ENCODE peak calls at places on chromosomes 5 and 9, in five cellular contexts. K, I, X, F and Q are unnamed samples.

GRCh38 chr5:74262810-74263209 is 377.7 kb downstream of the ENC1 start:
- DNase-seq in K (no peak), I (no peak), X (no peak), F (no peak), Q (no peak)

GRCh38 chr9:131394464-131395026 is 659 bp downstream of the PRRC2B start:
- DNase-seq in K (no peak), I (peak; percentile 59), X (no peak), F (no peak), Q (no peak)

GRCh38 chr5:154406231-154406630 is 39.6 kb upstream of the SAP30L start:
- DNase-seq in K (no peak), I (no peak), X (no peak), F (no peak), Q (no peak)

GRCh38 chr5:65943771-65944170 is 17.4 kb downstream of the ERBIN start:
- DNase-seq in K (no peak), I (no peak), X (no peak), F (no peak), Q (no peak)

GRCh38 chr5:23506329-23507236 is 826 bp upstream of the PRDM9 start:
- DNase-seq in K (peak; percentile 49), I (peak; percentile 66), X (peak; percentile 56), F (no peak), Q (peak; percentile 42)

GRCh38 chr9:15935661-15936315 is 382.9 kb downstream of the CCDC171 start:
- DNase-seq in K (no peak), I (no peak), X (no peak), F (no peak), Q (no peak)

GRCh38 chr9:13386935-13387667 is 107.6 kb upstream of the MPDZ start:
- DNase-seq in K (no peak), I (no peak), X (no peak), F (no peak), Q (no peak)

GRCh38 chr5:34905564-34905963 is 9.7 kb downstream of the RAD1 start:
- DNase-seq in K (no peak), I (no peak), X (no peak), F (no peak), Q (no peak)

GRCh38 chr9:110099236-110099741 is 108.7 kb downstream of the C9orf152 start:
- DNase-seq in K (no peak), I (no peak), X (no peak), F (no peak), Q (no peak)

GRCh38 chr5:68953885-68954617 is 139.8 kb upstream of the SLC30A5 start:
- DNase-seq in K (no peak), I (no peak), X (no peak), F (no peak), Q (no peak)

GRCh38 chr9:130707225-130707976 is 13.8 kb downstream of the EXOSC2 start:
- DNase-seq in K (no peak), I (peak; percentile 73), X (peak; percentile 63), F (no peak), Q (peak; percentile 44)

GRCh38 chr9:5418481-5418880 is 19.2 kb downstream of the PLGRKT start:
- DNase-seq in K (no peak), I (no peak), X (no peak), F (no peak), Q (no peak)

GRCh38 chr9:133140606-133141005 is 19.6 kb upstream of the RALGDS start:
- DNase-seq in K (no peak), I (no peak), X (no peak), F (no peak), Q (no peak)

GRCh38 chr9:138105561-138106505 is 228.3 kb downstream of the CACNA1B start:
- DNase-seq in K (no peak), I (no peak), X (no peak), F (no peak), Q (no peak)

GRCh38 chr5:153755913-153756500 is 265.5 kb downstream of the GRIA1 start:
- DNase-seq in K (no peak), I (no peak), X (no peak), F (no peak), Q (no peak)

GRCh38 chr5:137735531-137736284 is at the start of gene KLHL3:
- DNase-seq in K (peak; percentile 23), I (peak; percentile 87), X (peak; percentile 13), F (no peak), Q (peak; percentile 56)

GRCh38 chr5:1465117-1465516 is 19.9 kb upstream of the SLC6A3 start:
- DNase-seq in K (no peak), I (no peak), X (no peak), F (no peak), Q (no peak)

GRCh38 chr5:1466631-1467265 is 21.5 kb upstream of the SLC6A3 start:
- DNase-seq in K (no peak), I (no peak), X (no peak), F (no peak), Q (no peak)

GRCh38 chr5:1464511-1464910 is 19.3 kb upstream of the SLC6A3 start:
- DNase-seq in K (no peak), I (no peak), X (no peak), F (no peak), Q (no peak)

GRCh38 chr5:1467341-1468246 is 22.4 kb upstream of the SLC6A3 start:
- DNase-seq in K (no peak), I (no peak), X (no peak), F (no peak), Q (no peak)

DNA sequence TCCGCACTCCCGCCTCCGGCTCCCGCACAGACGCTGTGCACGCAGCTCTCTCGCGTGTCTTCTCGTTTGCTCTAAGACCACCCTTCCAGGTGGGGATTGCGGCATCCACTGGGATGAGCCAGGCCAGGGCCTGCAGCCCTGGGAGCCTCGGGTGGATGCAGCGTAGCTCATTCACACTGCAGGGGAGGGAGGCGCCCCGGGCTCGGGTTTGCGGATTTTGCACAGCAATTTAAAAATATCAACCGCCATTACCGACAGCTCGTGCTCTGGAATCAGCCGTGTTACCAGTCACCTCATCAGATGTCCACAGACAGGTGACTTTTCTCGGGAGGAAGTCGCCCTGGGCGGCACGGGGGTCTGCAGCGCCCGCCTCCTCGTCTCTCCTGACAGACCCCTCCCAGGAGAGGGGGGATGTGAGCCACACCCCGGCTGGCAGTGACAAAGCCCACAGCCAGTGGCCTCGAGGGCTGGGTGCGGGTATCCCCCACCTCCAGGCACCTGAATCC is 20.8 kb upstream of the SLC6A3 start:
- DNase-seq in K (no peak), I (no peak), X (no peak), F (no peak), Q (no peak)
- TF ChIP-seq SUZ12 in K (no peak), I (no peak), X (no peak), F (no peak), Q (no peak)

DNA sequence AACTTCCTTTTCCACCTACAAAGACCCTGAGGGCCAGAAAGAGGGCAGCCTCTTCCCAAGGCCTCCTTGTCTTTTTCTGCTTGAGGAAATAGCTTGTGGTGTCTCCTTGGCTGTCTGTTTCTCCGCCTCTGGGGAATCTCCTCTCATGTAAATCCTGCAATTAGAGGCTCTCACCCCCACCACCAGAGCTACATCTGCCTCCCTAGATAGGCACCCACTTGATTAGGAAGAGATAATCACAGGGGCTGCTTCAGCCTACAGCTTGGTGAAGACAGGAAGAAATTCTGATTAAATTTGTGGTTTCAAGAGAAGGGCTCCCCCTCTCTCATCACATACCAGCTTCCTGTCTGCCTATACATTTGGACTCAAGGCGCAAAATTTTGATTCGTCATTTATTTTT is 75.6 kb downstream of the TLR4 start:
- DNase-seq in K (no peak), I (no peak), X (no peak), F (no peak), Q (peak; percentile 22)
- TF ChIP-seq SUZ12 in K (no peak), I (no peak), X (no peak), F (no peak), Q (no peak)

DNA sequence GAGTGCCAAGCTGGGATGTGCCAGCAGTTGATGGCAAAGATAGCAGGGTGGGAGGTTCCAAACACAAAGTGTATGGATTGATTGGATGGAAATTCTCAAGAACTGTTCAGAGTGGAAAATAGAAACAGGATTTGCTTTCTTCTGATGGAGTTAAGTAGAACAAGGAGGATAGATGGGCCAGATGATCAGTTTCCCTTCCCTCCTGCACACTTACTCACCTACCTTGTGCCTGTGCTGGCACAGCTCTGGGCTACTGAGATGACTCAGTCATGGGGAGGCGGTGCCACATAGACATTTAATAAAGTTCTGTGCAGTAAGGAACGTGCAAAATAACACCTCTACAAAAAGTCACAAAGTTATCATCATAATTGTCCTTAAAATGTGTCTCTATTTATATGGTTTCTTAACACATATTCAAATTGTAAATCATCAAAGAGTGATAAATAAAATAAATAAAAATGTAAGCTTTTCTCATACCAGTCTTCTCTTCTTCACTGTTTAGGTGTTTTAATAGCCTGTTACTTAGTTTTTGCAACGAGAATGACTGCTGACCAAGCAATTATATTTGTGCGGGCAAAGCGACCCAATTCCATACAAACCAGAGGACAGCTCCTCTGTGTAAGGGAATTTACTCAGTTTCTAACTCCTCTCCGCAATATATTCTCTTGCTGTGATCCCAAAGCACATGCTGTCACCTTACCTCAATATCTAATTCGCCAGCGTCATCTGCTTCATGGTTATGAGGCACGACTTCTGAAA is 12.7 kb downstream of the PTPDC1 start:
- DNase-seq in K (no peak), I (no peak), X (no peak), F (no peak), Q (no peak)
- TF ChIP-seq SUZ12 in K (no peak), I (no peak), X (no peak), F (no peak), Q (no peak)

GRCh38 chr9:98318834-98319478 is 63.5 kb upstream of the TBC1D2 start:
- DNase-seq in K (no peak), I (no peak), X (no peak), F (no peak), Q (no peak)
- TF ChIP-seq SUZ12 in K (no peak), I (no peak), X (no peak), F (no peak), Q (no peak)

DNA sequence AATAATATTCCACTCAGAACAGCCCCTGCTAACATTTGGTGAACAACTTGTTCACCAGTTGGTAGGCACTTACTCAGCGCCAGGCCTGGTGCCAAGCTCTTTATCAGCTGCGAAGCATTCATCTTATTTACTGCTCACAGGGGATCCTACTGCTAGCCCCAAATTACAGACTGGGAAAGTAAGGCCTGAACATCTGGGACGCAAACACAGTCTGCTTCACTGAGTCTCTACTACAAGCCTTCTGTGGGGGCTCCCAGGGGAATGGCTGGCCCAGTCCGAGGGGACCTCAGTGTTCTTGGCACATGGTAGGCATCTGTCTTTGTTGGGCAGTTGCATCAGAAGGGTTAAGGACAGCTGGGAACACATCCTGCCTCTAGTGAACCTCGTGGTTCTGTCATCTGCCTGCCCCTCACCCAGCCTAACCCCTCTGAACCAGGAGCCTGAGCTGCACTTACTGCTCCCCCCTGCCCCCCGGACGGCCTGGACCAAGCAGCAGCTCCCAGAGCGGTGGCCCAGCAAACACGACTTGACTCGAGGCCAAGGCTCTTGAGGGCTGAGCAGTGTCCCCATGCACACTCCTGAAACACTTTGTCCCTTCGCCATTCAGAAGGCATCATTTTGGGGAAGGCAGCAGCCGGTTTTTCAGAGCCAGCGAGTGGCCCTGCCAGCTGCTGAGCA is at the start of gene PHYHD1:
- DNase-seq in K (no peak), I (no peak), X (no peak), F (no peak), Q (no peak)
- TF ChIP-seq SUZ12 in K (no peak), I (no peak), X (no peak), F (no peak), Q (no peak)